ENCODE peak calls at places on chromosomes 1 and 21, in nine cellular contexts. One of them, this sample, is unnamed.

GRCh38 chr1:39333296-39333695 is 128.8 kb downstream of the MACF1 start:
- DNase-seq in GM04504: no peak
- DNase-seq in GM18507: no peak
- DNase-seq in stimulated activated CD8-positive, alpha-beta memory T cell treated with anti-CD3 and anti-CD28 coated beads, Interleukin-15, amount 100 ng/mL, for 24 hours: no peak
- DNase-seq in coronary artery: no peak
- DNase-seq in T-cell: no peak
- DNase-seq in GM23338: no peak
- DNase-seq in NCI-H1105: no peak
- DNase-seq in vagina: no peak
- DNase-seq in this sample: no peak

GRCh38 chr1:51906306-51907078 is 28.0 kb upstream of the NRDC start:
- DNase-seq in stimulated activated CD8-positive, alpha-beta memory T cell treated with anti-CD3 and anti-CD28 coated beads, Interleukin-15, amount 100 ng/mL, for 24 hours: no peak
- DNase-seq in vagina: no peak
- DNase-seq in GM23338: no peak
- DNase-seq in GM18507: no peak
- DNase-seq in coronary artery: no peak
- DNase-seq in NCI-H1105: no peak
- DNase-seq in GM04504: no peak
- DNase-seq in T-cell: no peak
- DNase-seq in this sample: no peak

GRCh38 chr1:241411776-241412338 is 54.9 kb upstream of the RGS7 start:
- DNase-seq in coronary artery: no peak
- DNase-seq in NCI-H1105: no peak
- DNase-seq in GM23338: no peak
- DNase-seq in stimulated activated CD8-positive, alpha-beta memory T cell treated with anti-CD3 and anti-CD28 coated beads, Interleukin-15, amount 100 ng/mL, for 24 hours: no peak
- DNase-seq in GM04504: peak
- DNase-seq in GM18507: no peak
- DNase-seq in vagina: no peak
- DNase-seq in T-cell: no peak
- DNase-seq in this sample: no peak

GRCh38 chr1:29355375-29355774 is 119.1 kb downstream of the PTPRU start:
- DNase-seq in coronary artery: no peak
- DNase-seq in NCI-H1105: no peak
- DNase-seq in vagina: no peak
- DNase-seq in T-cell: no peak
- DNase-seq in GM23338: no peak
- DNase-seq in stimulated activated CD8-positive, alpha-beta memory T cell treated with anti-CD3 and anti-CD28 coated beads, Interleukin-15, amount 100 ng/mL, for 24 hours: no peak
- DNase-seq in GM04504: no peak
- DNase-seq in GM18507: no peak
- DNase-seq in this sample: no peak

GRCh38 chr1:221741364-221741970 is 422 bp downstream of the DUSP10 start:
- DNase-seq in GM04504: no peak
- DNase-seq in T-cell: no peak
- DNase-seq in stimulated activated CD8-positive, alpha-beta memory T cell treated with anti-CD3 and anti-CD28 coated beads, Interleukin-15, amount 100 ng/mL, for 24 hours: no peak
- DNase-seq in GM23338: peak
- DNase-seq in NCI-H1105: peak
- DNase-seq in GM18507: no peak
- DNase-seq in coronary artery: peak
- DNase-seq in vagina: no peak
- DNase-seq in this sample: no peak

GRCh38 chr1:17765444-17766411 is 10.6 kb downstream of the ACTL8 start:
- DNase-seq in GM18507: no peak
- DNase-seq in NCI-H1105: no peak
- DNase-seq in GM23338: no peak
- DNase-seq in stimulated activated CD8-positive, alpha-beta memory T cell treated with anti-CD3 and anti-CD28 coated beads, Interleukin-15, amount 100 ng/mL, for 24 hours: no peak
- DNase-seq in GM04504: peak
- DNase-seq in T-cell: no peak
- DNase-seq in vagina: no peak
- DNase-seq in coronary artery: no peak
- DNase-seq in this sample: no peak

GRCh38 chr1:147168626-147169058 is 3.6 kb downstream of the PRKAB2 start:
- DNase-seq in coronary artery: no peak
- DNase-seq in stimulated activated CD8-positive, alpha-beta memory T cell treated with anti-CD3 and anti-CD28 coated beads, Interleukin-15, amount 100 ng/mL, for 24 hours: no peak
- DNase-seq in NCI-H1105: peak
- DNase-seq in vagina: no peak
- DNase-seq in GM04504: no peak
- DNase-seq in GM18507: no peak
- DNase-seq in T-cell: no peak
- DNase-seq in GM23338: no peak
- DNase-seq in this sample: no peak

GRCh38 chr1:230730979-230731378 is 16.2 kb upstream of the CAPN9 start:
- DNase-seq in vagina: no peak
- DNase-seq in coronary artery: no peak
- DNase-seq in GM04504: no peak
- DNase-seq in T-cell: no peak
- DNase-seq in GM23338: no peak
- DNase-seq in NCI-H1105: no peak
- DNase-seq in GM18507: no peak
- DNase-seq in stimulated activated CD8-positive, alpha-beta memory T cell treated with anti-CD3 and anti-CD28 coated beads, Interleukin-15, amount 100 ng/mL, for 24 hours: no peak
- DNase-seq in this sample: no peak

GRCh38 chr21:45091540-45092322 is 17.4 kb downstream of the ADARB1 start:
- DNase-seq in coronary artery: no peak
- DNase-seq in GM23338: no peak
- DNase-seq in NCI-H1105: no peak
- DNase-seq in vagina: no peak
- DNase-seq in T-cell: no peak
- DNase-seq in stimulated activated CD8-positive, alpha-beta memory T cell treated with anti-CD3 and anti-CD28 coated beads, Interleukin-15, amount 100 ng/mL, for 24 hours: no peak
- DNase-seq in GM18507: no peak
- DNase-seq in GM04504: no peak
- DNase-seq in this sample: no peak

GRCh38 chr1:28756846-28757245 is 20.1 kb downstream of the YTHDF2 start:
- DNase-seq in NCI-H1105: no peak
- DNase-seq in stimulated activated CD8-positive, alpha-beta memory T cell treated with anti-CD3 and anti-CD28 coated beads, Interleukin-15, amount 100 ng/mL, for 24 hours: no peak
- DNase-seq in vagina: no peak
- DNase-seq in GM18507: no peak
- DNase-seq in coronary artery: no peak
- DNase-seq in GM23338: peak
- DNase-seq in T-cell: no peak
- DNase-seq in GM04504: no peak
- DNase-seq in this sample: no peak

GRCh38 chr1:202807367-202807925 is 775 bp downstream of the KDM5B start:
- DNase-seq in T-cell: peak
- DNase-seq in GM04504: no peak
- DNase-seq in vagina: no peak
- DNase-seq in GM18507: no peak
- DNase-seq in stimulated activated CD8-positive, alpha-beta memory T cell treated with anti-CD3 and anti-CD28 coated beads, Interleukin-15, amount 100 ng/mL, for 24 hours: no peak
- DNase-seq in GM23338: peak
- DNase-seq in coronary artery: no peak
- DNase-seq in NCI-H1105: peak
- DNase-seq in this sample: peak

GRCh38 chr1:64881281-64881680 is 85.1 kb downstream of the JAK1 start:
- DNase-seq in stimulated activated CD8-positive, alpha-beta memory T cell treated with anti-CD3 and anti-CD28 coated beads, Interleukin-15, amount 100 ng/mL, for 24 hours: no peak
- DNase-seq in T-cell: no peak
- DNase-seq in GM23338: no peak
- DNase-seq in vagina: no peak
- DNase-seq in NCI-H1105: no peak
- DNase-seq in GM18507: no peak
- DNase-seq in coronary artery: no peak
- DNase-seq in GM04504: peak
- DNase-seq in this sample: no peak

GRCh38 chr1:22932803-22933470 is 39.7 kb downstream of the LACTBL1 start:
- DNase-seq in GM18507: no peak
- DNase-seq in coronary artery: no peak
- DNase-seq in GM23338: no peak
- DNase-seq in stimulated activated CD8-positive, alpha-beta memory T cell treated with anti-CD3 and anti-CD28 coated beads, Interleukin-15, amount 100 ng/mL, for 24 hours: no peak
- DNase-seq in GM04504: no peak
- DNase-seq in vagina: no peak
- DNase-seq in T-cell: no peak
- DNase-seq in NCI-H1105: no peak
- DNase-seq in this sample: no peak

GRCh38 chr1:115980998-115981993 is 5.0 kb downstream of the SLC22A15 start:
- DNase-seq in T-cell: no peak
- DNase-seq in GM23338: peak
- DNase-seq in coronary artery: no peak
- DNase-seq in GM18507: no peak
- DNase-seq in GM04504: no peak
- DNase-seq in vagina: no peak
- DNase-seq in stimulated activated CD8-positive, alpha-beta memory T cell treated with anti-CD3 and anti-CD28 coated beads, Interleukin-15, amount 100 ng/mL, for 24 hours: no peak
- DNase-seq in NCI-H1105: peak
- DNase-seq in this sample: no peak

GRCh38 chr1:41404308-41404755 is 43.1 kb downstream of the FOXO6 start:
- DNase-seq in vagina: no peak
- DNase-seq in coronary artery: no peak
- DNase-seq in GM04504: no peak
- DNase-seq in GM23338: peak
- DNase-seq in stimulated activated CD8-positive, alpha-beta memory T cell treated with anti-CD3 and anti-CD28 coated beads, Interleukin-15, amount 100 ng/mL, for 24 hours: no peak
- DNase-seq in GM18507: no peak
- DNase-seq in NCI-H1105: peak
- DNase-seq in T-cell: no peak
- DNase-seq in this sample: no peak

GRCh38 chr1:235552146-235552716 is 48.0 kb upstream of the B3GALNT2 start:
- DNase-seq in NCI-H1105: no peak
- DNase-seq in stimulated activated CD8-positive, alpha-beta memory T cell treated with anti-CD3 and anti-CD28 coated beads, Interleukin-15, amount 100 ng/mL, for 24 hours: no peak
- DNase-seq in GM04504: no peak
- DNase-seq in vagina: no peak
- DNase-seq in GM23338: no peak
- DNase-seq in T-cell: no peak
- DNase-seq in coronary artery: no peak
- DNase-seq in GM18507: no peak
- DNase-seq in this sample: no peak

GRCh38 chr21:21262048-21262447 is 263.8 kb downstream of the NCAM2 start:
- DNase-seq in T-cell: no peak
- DNase-seq in vagina: no peak
- DNase-seq in coronary artery: no peak
- DNase-seq in GM23338: no peak
- DNase-seq in GM04504: no peak
- DNase-seq in GM18507: no peak
- DNase-seq in NCI-H1105: no peak
- DNase-seq in stimulated activated CD8-positive, alpha-beta memory T cell treated with anti-CD3 and anti-CD28 coated beads, Interleukin-15, amount 100 ng/mL, for 24 hours: no peak
- DNase-seq in this sample: no peak

GRCh38 chr1:2505461-2505994 is 20.9 kb downstream of the PANK4 start:
- DNase-seq in NCI-H1105: no peak
- DNase-seq in GM18507: no peak
- DNase-seq in vagina: no peak
- DNase-seq in coronary artery: no peak
- DNase-seq in GM23338: no peak
- DNase-seq in GM04504: no peak
- DNase-seq in T-cell: no peak
- DNase-seq in stimulated activated CD8-positive, alpha-beta memory T cell treated with anti-CD3 and anti-CD28 coated beads, Interleukin-15, amount 100 ng/mL, for 24 hours: no peak
- DNase-seq in this sample: no peak

GRCh38 chr21:43196789-43197188 is 28.0 kb downstream of the CRYAA start:
- DNase-seq in GM04504: no peak
- DNase-seq in T-cell: no peak
- DNase-seq in GM23338: no peak
- DNase-seq in stimulated activated CD8-positive, alpha-beta memory T cell treated with anti-CD3 and anti-CD28 coated beads, Interleukin-15, amount 100 ng/mL, for 24 hours: no peak
- DNase-seq in NCI-H1105: no peak
- DNase-seq in vagina: peak
- DNase-seq in coronary artery: peak
- DNase-seq in GM18507: no peak
- DNase-seq in this sample: no peak

GRCh38 chr1:43802356-43802755 is 95.0 kb downstream of the ST3GAL3 start:
- DNase-seq in NCI-H1105: no peak
- DNase-seq in coronary artery: no peak
- DNase-seq in stimulated activated CD8-positive, alpha-beta memory T cell treated with anti-CD3 and anti-CD28 coated beads, Interleukin-15, amount 100 ng/mL, for 24 hours: no peak
- DNase-seq in GM04504: no peak
- DNase-seq in vagina: no peak
- DNase-seq in GM18507: no peak
- DNase-seq in T-cell: no peak
- DNase-seq in GM23338: no peak
- DNase-seq in this sample: no peak

GRCh38 chr1:212959266-212960220 is 9.2 kb downstream of the VASH2 start:
- DNase-seq in GM04504: no peak
- DNase-seq in stimulated activated CD8-positive, alpha-beta memory T cell treated with anti-CD3 and anti-CD28 coated beads, Interleukin-15, amount 100 ng/mL, for 24 hours: no peak
- DNase-seq in GM23338: no peak
- DNase-seq in coronary artery: no peak
- DNase-seq in T-cell: no peak
- DNase-seq in GM18507: peak
- DNase-seq in NCI-H1105: no peak
- DNase-seq in vagina: no peak
- DNase-seq in this sample: no peak

GRCh38 chr21:42621166-42621827 is 32.1 kb upstream of the PDE9A start:
- DNase-seq in vagina: no peak
- DNase-seq in stimulated activated CD8-positive, alpha-beta memory T cell treated with anti-CD3 and anti-CD28 coated beads, Interleukin-15, amount 100 ng/mL, for 24 hours: no peak
- DNase-seq in coronary artery: no peak
- DNase-seq in T-cell: no peak
- DNase-seq in GM18507: no peak
- DNase-seq in GM04504: no peak
- DNase-seq in NCI-H1105: no peak
- DNase-seq in GM23338: no peak
- DNase-seq in this sample: no peak

GRCh38 chr1:117606608-117607261 is 887 bp downstream of the TENT5C start:
- DNase-seq in stimulated activated CD8-positive, alpha-beta memory T cell treated with anti-CD3 and anti-CD28 coated beads, Interleukin-15, amount 100 ng/mL, for 24 hours: peak
- DNase-seq in coronary artery: peak
- DNase-seq in vagina: no peak
- DNase-seq in GM23338: peak
- DNase-seq in NCI-H1105: no peak
- DNase-seq in T-cell: peak
- DNase-seq in GM04504: no peak
- DNase-seq in GM18507: no peak
- DNase-seq in this sample: no peak

GRCh38 chr1:210301254-210301955 is 27.3 kb upstream of the HHAT start:
- DNase-seq in coronary artery: no peak
- DNase-seq in GM04504: no peak
- DNase-seq in stimulated activated CD8-positive, alpha-beta memory T cell treated with anti-CD3 and anti-CD28 coated beads, Interleukin-15, amount 100 ng/mL, for 24 hours: no peak
- DNase-seq in GM23338: no peak
- DNase-seq in T-cell: no peak
- DNase-seq in GM18507: no peak
- DNase-seq in NCI-H1105: no peak
- DNase-seq in vagina: peak
- DNase-seq in this sample: no peak

GRCh38 chr1:111392460-111392945 is 35.0 kb downstream of the OVGP1 start:
- DNase-seq in NCI-H1105: no peak
- DNase-seq in vagina: no peak
- DNase-seq in coronary artery: no peak
- DNase-seq in GM23338: no peak
- DNase-seq in GM04504: no peak
- DNase-seq in T-cell: no peak
- DNase-seq in stimulated activated CD8-positive, alpha-beta memory T cell treated with anti-CD3 and anti-CD28 coated beads, Interleukin-15, amount 100 ng/mL, for 24 hours: no peak
- DNase-seq in GM18507: no peak
- DNase-seq in this sample: no peak

GRCh38 chr1:235940282-235940681 is 73.6 kb upstream of the LYST start:
- DNase-seq in vagina: no peak
- DNase-seq in coronary artery: no peak
- DNase-seq in T-cell: no peak
- DNase-seq in GM23338: no peak
- DNase-seq in stimulated activated CD8-positive, alpha-beta memory T cell treated with anti-CD3 and anti-CD28 coated beads, Interleukin-15, amount 100 ng/mL, for 24 hours: no peak
- DNase-seq in NCI-H1105: no peak
- DNase-seq in GM04504: no peak
- DNase-seq in GM18507: no peak
- DNase-seq in this sample: no peak

GRCh38 chr1:198904356-198904755 is 265.5 kb downstream of the PTPRC start:
- DNase-seq in GM04504: no peak
- DNase-seq in NCI-H1105: no peak
- DNase-seq in coronary artery: no peak
- DNase-seq in stimulated activated CD8-positive, alpha-beta memory T cell treated with anti-CD3 and anti-CD28 coated beads, Interleukin-15, amount 100 ng/mL, for 24 hours: no peak
- DNase-seq in GM23338: no peak
- DNase-seq in vagina: no peak
- DNase-seq in GM18507: no peak
- DNase-seq in T-cell: no peak
- DNase-seq in this sample: no peak

GRCh38 chr21:45528028-45528705 is 14.1 kb downstream of the SLC19A1 start:
- DNase-seq in GM23338: no peak
- DNase-seq in stimulated activated CD8-positive, alpha-beta memory T cell treated with anti-CD3 and anti-CD28 coated beads, Interleukin-15, amount 100 ng/mL, for 24 hours: no peak
- DNase-seq in vagina: no peak
- DNase-seq in T-cell: no peak
- DNase-seq in GM18507: no peak
- DNase-seq in GM04504: no peak
- DNase-seq in coronary artery: no peak
- DNase-seq in NCI-H1105: no peak
- DNase-seq in this sample: no peak

GRCh38 chr1:87786861-87787548 is 458.3 kb downstream of the LMO4 start:
- DNase-seq in GM18507: no peak
- DNase-seq in stimulated activated CD8-positive, alpha-beta memory T cell treated with anti-CD3 and anti-CD28 coated beads, Interleukin-15, amount 100 ng/mL, for 24 hours: no peak
- DNase-seq in T-cell: no peak
- DNase-seq in GM23338: no peak
- DNase-seq in vagina: no peak
- DNase-seq in coronary artery: no peak
- DNase-seq in GM04504: no peak
- DNase-seq in NCI-H1105: no peak
- DNase-seq in this sample: no peak

GRCh38 chr1:193905288-193906085 is 719.1 kb upstream of the B3GALT2 start:
- DNase-seq in T-cell: no peak
- DNase-seq in vagina: no peak
- DNase-seq in GM23338: no peak
- DNase-seq in coronary artery: no peak
- DNase-seq in NCI-H1105: no peak
- DNase-seq in GM18507: no peak
- DNase-seq in stimulated activated CD8-positive, alpha-beta memory T cell treated with anti-CD3 and anti-CD28 coated beads, Interleukin-15, amount 100 ng/mL, for 24 hours: no peak
- DNase-seq in GM04504: no peak
- DNase-seq in this sample: no peak

GRCh38 chr1:201307760-201308499 is 24.6 kb downstream of the PKP1 start:
- DNase-seq in coronary artery: no peak
- DNase-seq in GM23338: no peak
- DNase-seq in T-cell: no peak
- DNase-seq in NCI-H1105: no peak
- DNase-seq in vagina: no peak
- DNase-seq in stimulated activated CD8-positive, alpha-beta memory T cell treated with anti-CD3 and anti-CD28 coated beads, Interleukin-15, amount 100 ng/mL, for 24 hours: no peak
- DNase-seq in GM04504: no peak
- DNase-seq in GM18507: no peak
- DNase-seq in this sample: no peak

This sample was measured in D721Med.